ENCODE peak calls at places on chromosomes 2 and 18, in seven cellular contexts. Z is small intestine; Y is T-helper 2 cell treated with Interferon-gamma antibody and Interleukin-4, amounts not matched to agents 5 μg/mL and 100 μg/mL, for 36 hours; N is DMS 273 treated with DMSO at 0.1 percent for 48 hours; A is head of caudate nucleus; E is effector memory CD8-positive, alpha-beta T cell; F is neuronal stem cell. V is an unnamed sample.

GRCh38 chr2:118077636-118078247 is 10.5 kb upstream of the INSIG2 start:
- DNase-seq in Z (no peak), Y (no peak), N (no peak), A (no peak), E (no peak), F (no peak), V (no peak)

GRCh38 chr18:48884306-48885235 is 66.2 kb downstream of the SMAD7 start:
- DNase-seq in Z (no peak), Y (no peak), N (no peak), A (no peak), E (no peak), F (no peak), V (peak; percentile 57)

GRCh38 chr2:12169060-12169406 is 422.6 kb downstream of the LPIN1 start:
- DNase-seq in Z (no peak), Y (no peak), N (no peak), A (no peak), E (no peak), F (no peak), V (peak; percentile 95)

GRCh38 chr2:197209742-197210408 is 100.7 kb downstream of the ANKRD44 start:
- DNase-seq in Z (peak; percentile 8), Y (peak; percentile 83), N (no peak), A (no peak), E (no peak), F (no peak), V (no peak)

GRCh38 chr2:157868993-157869392 is 7.1 kb downstream of the ACVR1 start:
- DNase-seq in Z (no peak), Y (no peak), N (no peak), A (no peak), E (no peak), F (no peak), V (no peak)

GRCh38 chr2:43513216-43513615 is 82.6 kb downstream of the THADA start:
- DNase-seq in Z (no peak), Y (no peak), N (no peak), A (no peak), E (no peak), F (no peak), V (peak; percentile 50)

GRCh38 chr18:40866013-40866644 is 1088.9 kb upstream of the PIK3C3 start:
- DNase-seq in Z (no peak), Y (no peak), N (no peak), A (no peak), E (no peak), F (no peak), V (no peak)

GRCh38 chr2:151260492-151261239 is 997 bp downstream of the RBM43 start:
- DNase-seq in Z (peak; percentile 39), Y (no peak), N (no peak), A (no peak), E (no peak), F (no peak), V (peak; percentile 67)

GRCh38 chr2:191298306-191298705 is 53.1 kb downstream of the MYO1B start:
- DNase-seq in Z (no peak), Y (no peak), N (no peak), A (no peak), E (no peak), F (no peak), V (no peak)

GRCh38 chr2:17171446-17172049 is 346.7 kb downstream of the RAD51AP2 start:
- DNase-seq in Z (peak; percentile 13), Y (no peak), N (no peak), A (peak; percentile 69), E (no peak), F (peak; percentile 36), V (no peak)

GRCh38 chr2:101697794-101698418 is 399 bp downstream of the MAP4K4 start:
- DNase-seq in Z (no peak), Y (no peak), N (no peak), A (no peak), E (no peak), F (no peak), V (peak; percentile 76)

GRCh38 chr2:27376151-27376865 is 4.2 kb downstream of the ZNF513 start:
- DNase-seq in Z (no peak), Y (no peak), N (no peak), A (no peak), E (no peak), F (no peak), V (no peak)

GRCh38 chr18:72456802-72457201 is 87.3 kb downstream of the CBLN2 start:
- DNase-seq in Z (no peak), Y (no peak), N (no peak), A (no peak), E (no peak), F (no peak), V (no peak)

GRCh38 chr2:161898633-161899032 is 175.4 kb downstream of the DPP4 start:
- DNase-seq in Z (no peak), Y (no peak), N (no peak), A (no peak), E (no peak), F (no peak), V (no peak)

GRCh38 chr2:230411484-230412368 is 4.3 kb upstream of the SP100 start:
- DNase-seq in Z (peak; percentile 82), Y (peak; percentile 71), N (no peak), A (peak; percentile 61), E (peak; percentile 52), F (peak; percentile 41), V (peak; percentile 92)

GRCh38 chr2:242001853-242002252 is 132.3 kb downstream of the RTP5 start:
- DNase-seq in Z (no peak), Y (no peak), N (no peak), A (no peak), E (no peak), F (no peak), V (no peak)

GRCh38 chr2:211453311-211453894 is 897.0 kb downstream of the CPS1 start:
- DNase-seq in Z (no peak), Y (no peak), N (no peak), A (no peak), E (no peak), F (no peak), V (no peak)

GRCh38 chr2:134401789-134402188 is 147.9 kb downstream of the MGAT5 start:
- DNase-seq in Z (no peak), Y (no peak), N (no peak), A (no peak), E (no peak), F (no peak), V (no peak)

GRCh38 chr18:25229080-25229479 is 122.9 kb downstream of the ZNF521 start:
- DNase-seq in Z (no peak), Y (no peak), N (peak; percentile 91), A (no peak), E (no peak), F (no peak), V (no peak)

GRCh38 chr2:177306550-177306949 is 42.0 kb upstream of the NFE2L2 start:
- DNase-seq in Z (no peak), Y (no peak), N (no peak), A (peak; percentile 56), E (no peak), F (no peak), V (peak; percentile 37)

GRCh38 chr18:22606563-22607283 is 189.0 kb upstream of the CTAGE1 start:
- DNase-seq in Z (no peak), Y (no peak), N (no peak), A (no peak), E (no peak), F (no peak), V (peak; percentile 71)

GRCh38 chr18:75238786-75239185 is 28.2 kb downstream of the TSHZ1 start:
- DNase-seq in Z (no peak), Y (no peak), N (no peak), A (no peak), E (no peak), F (no peak), V (no peak)

GRCh38 chr2:67876176-67876575 is 186.6 kb downstream of the C1D start:
- DNase-seq in Z (no peak), Y (no peak), N (no peak), A (no peak), E (no peak), F (no peak), V (no peak)

GRCh38 chr2:8488001-8488738 is 193.7 kb upstream of the ID2 start:
- DNase-seq in Z (no peak), Y (peak; percentile 66), N (no peak), A (peak; percentile 56), E (peak; percentile 77), F (no peak), V (peak; percentile 53)

GRCh38 chr2:225091336-225091735 is 49.1 kb upstream of the DOCK10 start:
- DNase-seq in Z (no peak), Y (no peak), N (no peak), A (no peak), E (no peak), F (no peak), V (peak; percentile 77)

GRCh38 chr2:171389780-171390179 is 44.0 kb downstream of the METTL8 start:
- DNase-seq in Z (no peak), Y (no peak), N (no peak), A (no peak), E (no peak), F (no peak), V (no peak)

V was measured in osteoblast.